ENCODE peak calls at places on chromosomes 4 and X, in six cellular contexts. H is HT-29; K is body of pancreas; P is Daoy; I is stimulated activated CD8-positive, alpha-beta memory T cell treated with anti-CD3 and anti-CD28 coated beads, Interleukin-7, amount 100 ng/mL, for 48 hours; C is activated T-helper 1 cell treated with anti-CD3 and anti-CD28 coated beads, Interleukin-2, amount 50 U/mL, for 16 hours. R is an unnamed sample.

GRCh38 chr4:7083597-7084563 is 16.0 kb upstream of the GRPEL1 start:
- DNase-seq in I (no peak), H (no peak), P (peak; percentile 36), C (no peak), K (no peak), R (no peak)

GRCh38 chr4:89549907-89550306 is 242.3 kb upstream of the GPRIN3 start:
- DNase-seq in C (no peak), P (no peak), H (peak; percentile 18), I (no peak), K (no peak), R (no peak)

GRCh38 chr4:186701273-186701672 is 22.4 kb downstream of the FAT1 start:
- DNase-seq in C (no peak), I (no peak), H (no peak), P (no peak), K (peak; percentile 24), R (no peak)

GRCh38 chr4:128835498-128836222 is 26.2 kb downstream of the JADE1 start:
- DNase-seq in C (no peak), K (peak; percentile 80), P (no peak), H (no peak), I (no peak), R (no peak)

GRCh38 chr4:102168580-102168979 is 176.7 kb downstream of the SLC39A8 start:
- DNase-seq in I (no peak), H (no peak), C (no peak), P (no peak), K (no peak), R (no peak)

GRCh38 chr4:2256781-2257191 is 5.1 kb downstream of the MXD4 start:
- DNase-seq in P (peak; percentile 3), H (no peak), C (no peak), I (no peak), K (peak; percentile 32), R (no peak)

GRCh38 chr4:147866532-147867271 is 134.8 kb downstream of the ARHGAP10 start:
- DNase-seq in I (peak; percentile 84), K (peak; percentile 96), P (peak; percentile 68), H (peak; percentile 94), C (peak; percentile 81), R (peak; percentile 79)

GRCh38 chrX:36856849-36857248 is 151.3 kb upstream of the FAM47C start:
- DNase-seq in K (no peak), H (peak; percentile 26), P (no peak), C (no peak), I (no peak), R (no peak)

GRCh38 chr4:53055716-53056413 is 193.7 kb downstream of the RASL11B start:
- DNase-seq in P (no peak), C (no peak), I (no peak), H (no peak), K (no peak), R (no peak)

GRCh38 chr4:15793506-15794363 is 15.6 kb downstream of the CD38 start:
- DNase-seq in I (no peak), K (no peak), C (no peak), H (no peak), P (no peak), R (no peak)

GRCh38 chrX:8025705-8026104 is 98.5 kb upstream of the PNPLA4 start:
- DNase-seq in I (no peak), C (no peak), P (no peak), H (no peak), K (no peak), R (no peak)

GRCh38 chr4:27381806-27382205 is 521.2 kb downstream of the STIM2 start:
- DNase-seq in K (no peak), C (no peak), P (no peak), I (no peak), H (no peak), R (no peak)

GRCh38 chr4:55170462-55170861 is 45.1 kb upstream of the KDR start:
- DNase-seq in K (no peak), I (no peak), P (no peak), H (no peak), C (no peak), R (no peak)

GRCh38 chr4:85603437-85604336 is 128.7 kb downstream of the ARHGAP24 start:
- DNase-seq in H (no peak), P (no peak), K (no peak), I (no peak), C (no peak), R (no peak)

GRCh38 chrX:13864264-13864663 is 47.4 kb upstream of the GPM6B start:
- DNase-seq in K (no peak), C (no peak), P (no peak), H (no peak), I (no peak), R (no peak)

GRCh38 chrX:47749185-47749967 is 87.3 kb upstream of the ZNF81 start:
- DNase-seq in K (no peak), H (no peak), P (no peak), I (no peak), C (no peak), R (peak; percentile 44)

GRCh38 chr4:163161536-163162205 is 5.0 kb downstream of the NAF1 start:
- DNase-seq in I (no peak), H (no peak), P (peak; percentile 47), C (no peak), K (no peak), R (no peak)

GRCh38 chr4:124262211-124263179 is 450.0 kb downstream of the ANKRD50 start:
- DNase-seq in I (peak; percentile 0), H (peak; percentile 93), C (peak; percentile 2), K (peak; percentile 67), P (peak; percentile 46), R (peak; percentile 57)

GRCh38 chr4:151304755-151305154 is 20.6 kb downstream of the SH3D19 start:
- DNase-seq in C (no peak), H (no peak), P (no peak), I (no peak), K (no peak), R (no peak)

GRCh38 chrX:125826080-125826479 is 340.0 kb downstream of the DCAF12L2 start:
- DNase-seq in H (no peak), K (no peak), I (no peak), C (no peak), P (no peak), R (no peak)

GRCh38 chr4:159484049-159484448 is 381.2 kb downstream of the RAPGEF2 start:
- DNase-seq in H (no peak), K (no peak), P (no peak), I (no peak), C (no peak), R (no peak)

GRCh38 chrX:74179071-74179470 is 124.9 kb upstream of the ZCCHC13 start:
- DNase-seq in K (no peak), C (no peak), I (no peak), P (peak; percentile 19), H (peak; percentile 28), R (no peak)

GRCh38 chr4:102612824-102613366 is 111.7 kb downstream of the NFKB1 start:
- DNase-seq in H (no peak), C (no peak), P (no peak), K (no peak), I (peak; percentile 28), R (no peak)

GRCh38 chr4:107183155-107183774 is 147.2 kb upstream of the DKK2 start:
- DNase-seq in H (peak; percentile 52), I (no peak), P (peak; percentile 38), C (no peak), K (peak; percentile 19), R (peak; percentile 44)

GRCh38 chr4:154622598-154622997 is 10.1 kb upstream of the FGG start:
- DNase-seq in K (peak; percentile 16), P (peak; percentile 15), I (no peak), C (no peak), H (peak; percentile 48), R (peak; percentile 17)

GRCh38 chr4:168923526-168924194 is 86.4 kb downstream of the CBR4 start:
- DNase-seq in P (peak; percentile 29), K (peak; percentile 70), C (peak; percentile 23), I (peak; percentile 11), H (peak; percentile 75), R (peak; percentile 56)

GRCh38 chr4:159077702-159078495 is 25.0 kb upstream of the RAPGEF2 start:
- DNase-seq in I (no peak), C (no peak), H (peak; percentile 41), P (no peak), K (no peak), R (no peak)